ENCODE peak calls at places on chromosome 13, in six cellular contexts. S, G, K, P, F and R are unnamed samples.

GRCh38 chr13:59391696-59392095 is 772.0 kb downstream of the DIAPH3 start:
- DNase-seq in S (peak), G (peak), K (peak), P (peak), F (peak), R (peak)

GRCh38 chr13:32669030-32669646 is 82.9 kb downstream of the PDS5B start:
- DNase-seq in S (peak), G (no peak), K (no peak), P (peak), F (no peak), R (no peak)

GRCh38 chr13:20349564-20350379 is 117.7 kb upstream of the GJB6 start:
- DNase-seq in S (no peak), G (no peak), K (no peak), P (no peak), F (no peak), R (no peak)

GRCh38 chr13:51644649-51645048 is 60.4 kb downstream of the WDFY2 start:
- DNase-seq in S (no peak), G (no peak), K (no peak), P (no peak), F (no peak), R (no peak)

GRCh38 chr13:28423010-28423409 is 71.9 kb downstream of the FLT1 start:
- DNase-seq in S (no peak), G (no peak), K (no peak), P (no peak), F (peak), R (no peak)

GRCh38 chr13:79528356-79528755 is 47.4 kb downstream of the NDFIP2 start:
- DNase-seq in S (no peak), G (no peak), K (no peak), P (no peak), F (no peak), R (no peak)

GRCh38 chr13:104936304-104936703 is 1599.2 kb downstream of the EFNB2 start:
- DNase-seq in S (no peak), G (no peak), K (no peak), P (no peak), F (no peak), R (no peak)

GRCh38 chr13:111658150-111659100 is 338.0 kb downstream of the TEX29 start:
- DNase-seq in S (no peak), G (peak), K (no peak), P (no peak), F (no peak), R (no peak)

GRCh38 chr13:75704194-75704941 is 68.2 kb downstream of the LMO7 start:
- DNase-seq in S (no peak), G (no peak), K (no peak), P (no peak), F (no peak), R (no peak)

GRCh38 chr13:48975926-48976676 is 389 bp downstream of the FNDC3A start:
- DNase-seq in S (peak), G (peak), K (peak), P (peak), F (no peak), R (peak)

GRCh38 chr13:112465251-112466131 is 89.3 kb downstream of the SPACA7 start:
- DNase-seq in S (no peak), G (peak), K (no peak), P (no peak), F (no peak), R (no peak)

DNA sequence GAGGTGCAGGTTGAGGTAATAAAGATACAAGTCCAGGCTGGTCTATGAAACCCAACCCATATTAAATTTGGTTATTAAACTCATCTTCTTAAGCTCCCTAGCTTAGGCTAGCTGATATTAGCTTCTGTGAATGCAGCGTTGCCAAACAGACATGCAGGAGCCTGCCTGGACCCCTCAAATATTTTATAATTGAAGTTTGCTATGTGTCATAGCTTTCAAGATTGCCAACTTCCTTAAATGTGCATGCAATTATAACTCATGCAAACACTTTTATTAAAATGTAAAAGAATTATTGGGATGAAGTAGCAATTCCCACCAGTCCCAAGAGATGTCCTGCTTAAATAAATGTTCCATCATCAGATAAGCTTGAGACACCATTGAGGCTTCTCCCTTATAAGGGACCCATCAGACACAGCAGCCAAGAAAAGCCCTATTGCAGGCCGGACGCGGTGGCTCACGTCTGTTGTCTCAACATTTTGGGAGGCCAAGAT is 51.3 kb downstream of the MBNL2 start:
- DNase-seq in S (no peak), G (no peak), K (no peak), P (no peak), F (no peak), R (no peak)
- TF ChIP-seq POLR2AphosphoS5 in S (no peak), G (no peak), K (no peak), P (no peak), F (no peak), R (no peak)

DNA sequence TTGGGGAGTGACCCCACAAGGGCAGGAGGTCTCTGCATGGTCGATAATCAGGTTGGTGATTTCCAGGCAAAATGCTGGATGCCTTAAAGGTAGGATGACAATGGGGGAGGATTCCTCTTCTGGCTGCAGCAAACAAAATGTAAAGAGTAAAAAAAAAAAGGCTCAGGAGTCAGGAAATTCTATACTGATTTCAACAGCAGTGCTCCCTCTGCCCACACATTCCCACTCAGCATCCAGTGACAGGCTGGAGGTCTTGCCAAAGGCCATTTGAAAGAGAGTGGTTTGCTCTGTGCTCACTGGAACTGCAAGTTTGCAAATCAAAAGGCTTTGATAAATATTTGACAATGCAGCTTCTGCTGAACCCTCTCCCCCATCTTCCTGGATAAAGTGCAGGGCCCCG is 135.4 kb downstream of the TNFRSF19 start:
- DNase-seq in S (peak), G (no peak), K (no peak), P (no peak), F (no peak), R (no peak)
- TF ChIP-seq TAF1 in S (no peak), G (no peak), K (no peak), P (no peak), F (no peak), R (no peak)

GRCh38 chr13:41456768-41457588 is at the start of gene RGCC:
- DNase-seq in S (peak), G (peak), K (peak), P (peak), F (no peak), R (peak)
- TF ChIP-seq POLR2A in S (no peak), G (no peak), K (peak), P (no peak), F (no peak), R (no peak)

DNA sequence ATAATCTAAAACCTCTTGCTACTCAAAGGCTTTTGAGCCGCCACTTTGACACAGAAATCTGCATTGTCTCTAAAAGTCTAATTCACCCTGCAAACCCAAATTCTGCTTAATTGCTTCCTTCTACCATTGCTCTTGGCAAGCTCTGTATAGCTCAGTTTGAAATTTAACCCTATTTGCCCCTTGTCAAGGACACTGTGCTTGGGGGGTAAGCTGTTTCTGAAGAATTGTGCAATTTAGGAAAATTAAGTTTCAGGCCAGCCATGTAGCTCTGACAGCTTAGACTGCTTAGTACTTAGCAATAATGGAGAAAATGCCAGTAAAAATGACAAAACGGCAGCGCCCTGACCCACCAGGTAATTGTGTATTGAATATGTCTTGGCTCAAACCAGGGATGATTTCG is 282.2 kb downstream of the OLFM4 start:
- DNase-seq in S (no peak), G (no peak), K (no peak), P (no peak), F (no peak), R (no peak)
- TF ChIP-seq POLR2AphosphoS5 in S (no peak), G (no peak), K (no peak), P (no peak), F (no peak), R (no peak)

GRCh38 chr13:83810136-83810535 is 72.1 kb downstream of the SLITRK1 start:
- DNase-seq in S (no peak), G (no peak), K (no peak), P (no peak), F (no peak), R (no peak)
- TF ChIP-seq TAF1 in S (no peak), G (no peak), K (no peak), P (no peak), F (no peak), R (no peak)

DNA sequence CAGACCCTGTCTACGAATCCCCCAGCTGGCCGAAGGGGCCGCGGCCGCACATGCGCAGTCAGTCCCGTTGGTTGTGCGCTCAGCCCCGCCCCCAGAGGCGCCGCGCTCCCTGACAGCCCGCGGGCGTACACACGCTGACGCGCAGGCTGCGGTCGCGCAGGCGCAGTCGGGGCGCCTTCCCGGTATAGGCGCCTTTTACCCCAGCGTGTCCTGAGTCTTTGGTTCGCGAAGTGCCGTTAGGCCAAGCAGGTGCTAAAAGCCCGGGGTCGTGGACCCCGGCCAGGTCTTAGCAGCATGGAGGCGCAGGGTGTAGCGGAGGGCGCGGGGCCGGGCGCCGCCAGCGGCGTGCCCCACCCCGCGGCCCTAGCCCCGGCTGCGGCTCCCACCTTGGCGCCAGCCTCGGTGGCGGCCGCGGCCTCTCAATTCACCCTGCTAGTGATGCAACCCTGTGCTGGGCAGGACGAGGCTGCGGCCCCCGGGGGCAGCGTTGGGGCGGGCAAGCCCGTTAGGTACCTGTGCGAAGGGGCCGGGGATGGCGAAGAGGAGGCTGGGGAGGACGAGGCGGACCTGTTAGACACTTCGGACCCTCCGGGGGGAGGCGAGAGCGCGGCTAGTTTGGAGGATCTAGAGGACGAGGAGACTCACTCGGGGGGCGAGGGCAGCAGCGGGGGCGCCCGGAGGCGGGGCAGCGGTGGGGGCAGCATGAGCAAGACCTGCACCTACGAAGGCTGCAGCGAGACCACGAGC is at the start of gene RFXAP:
- DNase-seq in S (peak), G (peak), K (peak), P (peak), F (peak), R (peak)
- TF ChIP-seq POLR2A in S (peak), G (no peak), K (peak), P (peak), F (peak), R (peak)